ENCODE peak calls at places on chromosomes 11 and 22, in seven cellular contexts. S is WTC11, F is A549, H is non-pigmented ciliary epithelial cell, E is lower lobe of right lung, Z is KG1, Q is C1 segment of cervical spinal cord. L is an unnamed sample.

GRCh38 chr22:30328466-30329049 is 1.8 kb upstream of the TBC1D10A start:
- DNase-seq in Z (no peak), S (no peak), Q (no peak), E (no peak), H (no peak), F (no peak), L (no peak)

GRCh38 chr11:2190670-2191471 is 19.3 kb upstream of the TH start:
- DNase-seq in Z (no peak), S (no peak), F (no peak), Q (no peak), H (no peak), E (peak; percentile 66), L (no peak)

GRCh38 chr22:44172370-44173108 is 8.2 kb upstream of the PARVG start:
- DNase-seq in E (peak; percentile 92), F (no peak), H (no peak), Z (peak; percentile 28), Q (peak; percentile 44), S (no peak), L (peak; percentile 27)

GRCh38 chr11:123544631-123545375 is 109.6 kb downstream of the SCN3B start:
- DNase-seq in F (no peak), Z (no peak), E (no peak), H (no peak), S (no peak), Q (peak; percentile 44), L (peak; percentile 57)

GRCh38 chr11:43937434-43938411 is 4.7 kb upstream of the C11orf96 start:
- DNase-seq in Z (no peak), Q (no peak), H (no peak), E (no peak), S (no peak), F (peak; percentile 77), L (no peak)

GRCh38 chr11:3146612-3147256 is 18.4 kb downstream of the OSBPL5 start:
- DNase-seq in Q (no peak), S (no peak), F (no peak), H (peak; percentile 40), Z (no peak), E (no peak), L (no peak)

GRCh38 chr11:115941481-115941993 is 437.3 kb upstream of the CADM1 start:
- DNase-seq in E (peak; percentile 81), Z (no peak), H (peak; percentile 92), S (no peak), Q (peak; percentile 6), F (no peak), L (no peak)

GRCh38 chr22:17774206-17774927 is at the start of gene BID:
- DNase-seq in Q (peak; percentile 60), Z (no peak), S (peak; percentile 38), F (no peak), H (no peak), E (peak; percentile 84), L (no peak)

GRCh38 chr11:91686700-91687099 is 537.9 kb upstream of the FAT3 start:
- DNase-seq in Q (no peak), S (no peak), Z (no peak), H (no peak), F (no peak), E (no peak), L (no peak)

GRCh38 chr11:79538775-79539174 is 97.9 kb upstream of the TENM4 start:
- DNase-seq in E (no peak), Z (no peak), S (no peak), H (no peak), Q (no peak), F (no peak), L (no peak)

GRCh38 chr11:12085371-12086251 is 24.8 kb upstream of the MICAL2 start:
- DNase-seq in Z (no peak), S (no peak), Q (no peak), F (peak; percentile 29), E (no peak), H (no peak), L (no peak)

GRCh38 chr11:65576867-65577755 is 1.3 kb downstream of the EHBP1L1 start:
- DNase-seq in Q (peak; percentile 44), Z (no peak), H (no peak), E (peak; percentile 85), S (no peak), F (peak; percentile 94), L (no peak)

GRCh38 chr11:109547356-109548027 is 125.5 kb downstream of the C11orf87 start:
- DNase-seq in H (peak; percentile 45), F (no peak), E (peak; percentile 32), Z (no peak), S (no peak), Q (no peak), L (no peak)

GRCh38 chr11:10387209-10388083 is 67.6 kb upstream of the AMPD3 start:
- DNase-seq in Z (no peak), H (no peak), Q (no peak), F (no peak), E (no peak), S (no peak), L (no peak)